ENCODE peak calls at places on chromosomes 1 and 21, in eight cellular contexts. S, R, C, U, H, G, K and V are unnamed samples.

GRCh38 chr21:21268061-21268471 is 269.9 kb downstream of the NCAM2 start:
- DNase-seq in G (no peak), R (no peak), S (no peak), K (peak), C (no peak), H (no peak), U (no peak), V (no peak)

GRCh38 chr1:79714664-79715063 is 708.1 kb upstream of the ADGRL4 start:
- DNase-seq in U (no peak), G (no peak), S (no peak), R (no peak), C (no peak), H (no peak), K (no peak), V (no peak)

GRCh38 chr1:66739401-66740157 is 12.7 kb upstream of the DYNLT5 start:
- DNase-seq in R (no peak), S (no peak), G (no peak), H (no peak), U (no peak), C (no peak), K (no peak), V (no peak)

GRCh38 chr1:111141803-111142202 is 1.8 kb downstream of the CEPT1 start:
- DNase-seq in R (no peak), K (no peak), C (no peak), U (no peak), S (no peak), H (no peak), G (no peak), V (no peak)

GRCh38 chr1:57061369-57061768 is 95.6 kb upstream of the C8B start:
- DNase-seq in K (no peak), G (no peak), S (peak), U (no peak), H (no peak), C (no peak), R (no peak), V (peak)

GRCh38 chr1:115593365-115594259 is 48.2 kb upstream of the VANGL1 start:
- DNase-seq in S (no peak), C (no peak), G (no peak), H (no peak), R (no peak), K (no peak), U (no peak), V (no peak)

GRCh38 chr1:226110249-226111108 is 48.0 kb downstream of the H3-3A start:
- DNase-seq in S (peak), K (peak), H (peak), C (peak), R (peak), U (peak), G (peak), V (peak)

GRCh38 chr1:152109231-152109997 is 5.8 kb downstream of the TCHH start:
- DNase-seq in G (no peak), C (no peak), S (no peak), R (no peak), K (no peak), U (no peak), H (no peak), V (peak)

GRCh38 chr21:25039461-25040380 is 567.6 kb downstream of the MRPL39 start:
- DNase-seq in G (no peak), K (peak), H (no peak), R (no peak), S (no peak), C (no peak), U (peak), V (peak)

GRCh38 chr1:101150676-101151075 is 86.1 kb upstream of the S1PR1 start:
- DNase-seq in S (no peak), G (no peak), C (no peak), H (no peak), R (no peak), K (no peak), U (no peak), V (no peak)

GRCh38 chr21:14734833-14735232 is 188.7 kb upstream of the SAMSN1 start:
- DNase-seq in K (no peak), G (no peak), H (no peak), C (no peak), S (no peak), R (no peak), U (no peak), V (no peak)

GRCh38 chr1:166484871-166485270 is 318.1 kb upstream of the FAM78B start:
- DNase-seq in S (no peak), G (no peak), U (no peak), K (no peak), R (no peak), C (no peak), H (no peak), V (no peak)

GRCh38 chr1:47431534-47431933 is 6.3 kb upstream of the FOXD2 start:
- DNase-seq in S (no peak), K (no peak), C (no peak), R (no peak), U (no peak), H (no peak), G (no peak), V (no peak)

GRCh38 chr1:212982430-212983152 is 32.2 kb downstream of the VASH2 start:
- DNase-seq in R (no peak), K (peak), H (no peak), S (no peak), G (no peak), C (no peak), U (no peak), V (no peak)

GRCh38 chr1:222890702-222891101 is 75.9 kb downstream of the DISP1 start:
- DNase-seq in H (no peak), K (no peak), U (no peak), G (no peak), R (no peak), C (no peak), S (no peak), V (no peak)